ENCODE peak calls at places on chromosomes 3 and 15, in four cellular contexts. One of them, this sample, is unnamed.

GRCh38 chr3:115550285-115550741 is 73.0 kb upstream of the GAP43 start:
- DNase-seq in colonic mucosa: peak
- DNase-seq in body of pancreas: no peak
- DNase-seq in spleen: no peak
- DNase-seq in this sample: no peak

GRCh38 chr3:51295625-51296024 is 89.5 kb upstream of the MANF start:
- DNase-seq in colonic mucosa: no peak
- DNase-seq in body of pancreas: no peak
- DNase-seq in spleen: no peak
- DNase-seq in this sample: peak

GRCh38 chr15:75947117-75947516 is 43.4 kb downstream of the FBXO22 start:
- DNase-seq in colonic mucosa: no peak
- DNase-seq in body of pancreas: no peak
- DNase-seq in spleen: no peak
- DNase-seq in this sample: no peak

GRCh38 chr3:17340693-17341092 is 401.7 kb downstream of the TBC1D5 start:
- DNase-seq in colonic mucosa: no peak
- DNase-seq in body of pancreas: no peak
- DNase-seq in spleen: no peak
- DNase-seq in this sample: no peak

GRCh38 chr15:69979269-69979668 is 118.4 kb downstream of the TLE3 start:
- DNase-seq in colonic mucosa: no peak
- DNase-seq in body of pancreas: no peak
- DNase-seq in spleen: peak
- DNase-seq in this sample: peak

GRCh38 chr3:167451282-167451681 is 22.6 kb downstream of the SERPINI2 start:
- DNase-seq in colonic mucosa: no peak
- DNase-seq in body of pancreas: no peak
- DNase-seq in spleen: no peak
- DNase-seq in this sample: no peak

GRCh38 chr15:74037171-74038117 is 42.9 kb downstream of the PML start:
- DNase-seq in colonic mucosa: no peak
- DNase-seq in body of pancreas: no peak
- DNase-seq in spleen: no peak
- DNase-seq in this sample: no peak

GRCh38 chr15:36951747-36952247 is 148.6 kb downstream of the MEIS2 start:
- DNase-seq in colonic mucosa: no peak
- DNase-seq in body of pancreas: no peak
- DNase-seq in spleen: no peak
- DNase-seq in this sample: no peak

GRCh38 chr3:192825657-192826200 is 91.9 kb downstream of the MB21D2 start:
- DNase-seq in colonic mucosa: peak
- DNase-seq in body of pancreas: no peak
- DNase-seq in spleen: no peak
- DNase-seq in this sample: peak

GRCh38 chr3:159762981-159763465 is 225.6 kb upstream of the IL12A start:
- DNase-seq in colonic mucosa: no peak
- DNase-seq in body of pancreas: peak
- DNase-seq in spleen: peak
- DNase-seq in this sample: peak

GRCh38 chr3:178777718-178778411 is 241.6 kb downstream of the KCNMB2 start:
- DNase-seq in colonic mucosa: no peak
- DNase-seq in body of pancreas: no peak
- DNase-seq in spleen: no peak
- DNase-seq in this sample: peak

DNA sequence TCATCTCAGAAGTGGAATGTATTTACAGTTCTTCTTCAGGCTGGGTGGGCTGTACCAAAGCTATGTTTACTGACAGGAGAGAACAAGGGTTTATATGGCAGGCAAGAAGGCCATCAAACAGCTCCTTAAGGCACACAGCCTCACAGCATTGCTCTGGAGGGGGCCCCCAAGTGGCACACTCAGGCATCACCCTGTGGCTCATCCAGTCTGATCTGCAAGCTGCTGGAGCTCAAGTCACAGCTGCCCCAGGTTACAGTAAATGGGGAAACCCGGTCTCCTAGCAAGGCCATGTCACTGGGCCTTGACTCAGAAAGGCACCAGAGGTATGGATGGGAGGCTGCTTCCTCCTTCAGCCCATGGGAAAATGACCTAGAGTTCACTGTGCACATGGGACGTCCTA is 67.4 kb downstream of the TFG start:
- DNase-seq in colonic mucosa: no peak
- DNase-seq in body of pancreas: no peak
- DNase-seq in spleen: no peak
- DNase-seq in this sample: peak
- TF ChIP-seq CTCF in colonic mucosa: no peak
- TF ChIP-seq CTCF in body of pancreas: no peak
- TF ChIP-seq CTCF in spleen: no peak
- TF ChIP-seq CTCF in this sample: peak

DNA sequence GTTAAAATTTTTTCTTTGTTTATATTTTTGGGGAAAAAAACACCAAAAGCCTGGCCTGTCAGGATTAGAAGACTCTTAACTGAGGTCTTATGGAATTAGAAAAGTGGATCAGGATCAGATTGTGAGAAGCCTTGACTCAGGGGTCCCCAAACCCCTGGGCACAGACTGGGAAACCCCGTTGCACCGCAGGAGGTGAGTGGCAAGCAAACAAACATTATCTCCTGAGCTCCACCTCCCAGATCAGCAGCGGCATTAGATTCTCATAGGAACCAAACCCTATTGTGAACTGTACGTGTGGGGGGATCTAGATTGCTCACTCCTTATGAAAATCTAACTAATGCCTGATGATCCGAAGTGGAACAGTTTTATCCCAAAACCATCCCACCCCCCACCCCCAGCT is 117.2 kb downstream of the TCF12 start:
- DNase-seq in colonic mucosa: no peak
- DNase-seq in body of pancreas: no peak
- DNase-seq in spleen: no peak
- DNase-seq in this sample: no peak
- H3K4me3 ChIP-seq in colonic mucosa: no peak
- H3K4me3 ChIP-seq in body of pancreas: no peak
- H3K4me3 ChIP-seq in spleen: no peak
- H3K4me3 ChIP-seq in this sample: no peak

GRCh38 chr15:65304393-65305143 is at the start of gene RNU5B-1:
- DNase-seq in colonic mucosa: peak
- DNase-seq in body of pancreas: peak
- DNase-seq in spleen: peak
- DNase-seq in this sample: peak
- TF ChIP-seq CTCF in colonic mucosa: peak
- TF ChIP-seq CTCF in body of pancreas: peak
- TF ChIP-seq CTCF in spleen: peak
- TF ChIP-seq CTCF in this sample: peak

GRCh38 chr3:139235192-139235591 is 108.6 kb upstream of the MRPS22 start:
- DNase-seq in colonic mucosa: no peak
- DNase-seq in body of pancreas: no peak
- DNase-seq in spleen: no peak
- DNase-seq in this sample: no peak

GRCh38 chr3:139241783-139242182 is 102.0 kb upstream of the MRPS22 start:
- DNase-seq in colonic mucosa: no peak
- DNase-seq in body of pancreas: no peak
- DNase-seq in spleen: no peak
- DNase-seq in this sample: no peak

GRCh38 chr3:139236336-139236735 is 107.5 kb upstream of the MRPS22 start:
- DNase-seq in colonic mucosa: no peak
- DNase-seq in body of pancreas: no peak
- DNase-seq in spleen: no peak
- DNase-seq in this sample: no peak

GRCh38 chr3:139234491-139234890 is 109.3 kb upstream of the MRPS22 start:
- DNase-seq in colonic mucosa: no peak
- DNase-seq in body of pancreas: no peak
- DNase-seq in spleen: no peak
- DNase-seq in this sample: no peak

DNA sequence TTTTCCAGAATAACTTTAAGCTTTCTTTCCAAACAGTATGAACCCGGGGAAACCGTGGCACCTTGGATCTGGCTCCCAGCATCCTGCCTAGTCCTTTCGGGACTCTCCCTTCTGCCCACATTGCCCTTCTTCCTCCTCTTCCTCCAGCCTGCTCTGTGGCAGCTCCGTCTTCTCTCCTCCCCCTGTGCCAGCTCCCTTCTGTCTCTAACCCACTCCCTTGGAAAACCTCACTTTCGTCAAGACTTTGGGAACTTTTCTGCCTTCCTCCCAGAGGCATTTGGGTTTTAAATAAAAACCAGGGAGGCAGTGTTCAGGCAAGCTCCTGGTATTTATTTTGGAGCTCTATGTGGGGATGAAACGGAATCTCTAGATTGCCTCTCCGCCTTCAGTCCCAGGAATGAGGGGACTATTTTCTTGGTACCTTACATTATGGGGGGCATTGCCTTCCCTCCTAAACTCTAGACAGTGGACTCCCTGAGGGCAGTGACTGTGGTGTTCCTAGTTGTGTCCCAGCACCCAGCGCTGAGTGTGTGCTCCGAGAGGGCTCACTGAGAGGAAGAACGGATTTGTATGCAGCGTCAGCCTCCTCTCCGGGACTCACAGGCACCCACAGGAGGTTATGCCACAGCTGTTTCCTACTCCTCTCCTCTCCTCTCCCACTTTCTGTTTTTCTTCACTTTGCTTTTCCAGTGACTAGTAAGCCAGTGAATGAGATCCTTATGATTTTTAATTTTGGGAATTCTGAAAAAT is 105.4 kb upstream of the MRPS22 start:
- DNase-seq in colonic mucosa: no peak
- DNase-seq in body of pancreas: no peak
- DNase-seq in spleen: no peak
- DNase-seq in this sample: no peak
- H3K4me3 ChIP-seq in colonic mucosa: no peak
- H3K4me3 ChIP-seq in body of pancreas: no peak
- H3K4me3 ChIP-seq in spleen: no peak
- H3K4me3 ChIP-seq in this sample: no peak

This sample was measured in GM12865.